ENCODE peak calls at places on chromosomes 6 and 20, in six cellular contexts. H is AG04449, E is fibroblast of pulmonary artery, Q is fibroblast of the aortic adventitia, M is GM06990, S is spleen. L is an unnamed sample.

GRCh38 chr6:43256670-43257664 is 13.7 kb downstream of the TTBK1 start:
- DNase-seq in H (no peak), M (no peak), E (no peak), Q (no peak), S (peak), L (no peak)

GRCh38 chr6:148396926-148397325 is 54.3 kb downstream of the SASH1 start:
- DNase-seq in M (no peak), E (no peak), H (no peak), S (no peak), Q (no peak), L (no peak)

GRCh38 chr6:46876126-46876525 is 45.6 kb downstream of the ADGRF5 start:
- DNase-seq in S (no peak), E (peak), Q (peak), H (no peak), M (no peak), L (peak)

GRCh38 chr20:35991142-35991771 is 22.9 kb downstream of the CNBD2 start:
- DNase-seq in M (no peak), E (peak), S (peak), Q (peak), H (no peak), L (peak)

GRCh38 chr20:23126281-23127061 is 40.3 kb upstream of the CD93 start:
- DNase-seq in S (peak), Q (no peak), H (no peak), M (no peak), E (no peak), L (no peak)

GRCh38 chr6:163169521-163169920 is 245.0 kb upstream of the QKI start:
- DNase-seq in E (no peak), Q (no peak), M (no peak), S (no peak), H (no peak), L (no peak)

GRCh38 chr6:130159876-130160415 is 62.8 kb downstream of the SAMD3 start:
- DNase-seq in H (no peak), Q (peak), E (no peak), M (no peak), S (no peak), L (peak)

GRCh38 chr6:42748241-42748898 is 2.5 kb upstream of the TBCC start:
- DNase-seq in S (no peak), H (no peak), Q (peak), E (peak), M (no peak), L (no peak)

GRCh38 chr20:23050847-23051627 is 1.6 kb upstream of the THBD start:
- DNase-seq in E (peak), H (no peak), M (peak), S (peak), Q (peak), L (peak)

GRCh38 chr6:75788894-75789293 is 39.9 kb downstream of the MYO6 start:
- DNase-seq in M (no peak), S (no peak), H (no peak), Q (no peak), E (no peak), L (no peak)

GRCh38 chr6:94215614-94216013 is 796.3 kb upstream of the EPHA7 start:
- DNase-seq in M (no peak), H (no peak), E (no peak), S (no peak), Q (no peak), L (no peak)

GRCh38 chr6:91482498-91482897 is 895.6 kb upstream of the MAP3K7 start:
- DNase-seq in H (no peak), Q (no peak), E (no peak), M (peak), S (no peak), L (no peak)

GRCh38 chr20:50464026-50464724 is 46.0 kb upstream of the PTPN1 start:
- DNase-seq in M (peak), Q (peak), H (no peak), S (peak), E (peak), L (peak)

GRCh38 chr6:150881911-150882481 is 16.5 kb downstream of the MTHFD1L start:
- DNase-seq in Q (peak), M (no peak), E (peak), S (no peak), H (peak), L (peak)

GRCh38 chr6:163132050-163132750 is 282.3 kb upstream of the QKI start:
- DNase-seq in H (no peak), M (no peak), E (no peak), Q (no peak), S (no peak), L (no peak)

GRCh38 chr6:53062369-53062639 is 2.9 kb upstream of the FBXO9 start:
- DNase-seq in S (no peak), E (no peak), Q (no peak), M (no peak), H (no peak), L (no peak)

GRCh38 chr20:25563362-25563761 is 22.0 kb downstream of the NINL start:
- DNase-seq in H (no peak), Q (no peak), E (no peak), M (no peak), S (no peak), L (no peak)

GRCh38 chr6:23413327-23414203 is 712.5 kb upstream of the NRSN1 start:
- DNase-seq in Q (no peak), H (peak), S (no peak), M (no peak), E (peak), L (peak)

GRCh38 chr6:108699290-108700041 is 138.7 kb downstream of the FOXO3 start:
- DNase-seq in H (no peak), Q (peak), E (peak), M (no peak), S (no peak), L (no peak)

GRCh38 chr20:5714261-5715041 is 35.8 kb upstream of the SHLD1 start:
- DNase-seq in M (peak), S (no peak), H (no peak), Q (no peak), E (peak), L (peak)

GRCh38 chr6:4661391-4661790 is 114.8 kb upstream of the CDYL start:
- DNase-seq in M (no peak), E (no peak), H (no peak), Q (no peak), S (no peak), L (no peak)

GRCh38 chr20:57450419-57450818 is 59.2 kb downstream of the RBM38 start:
- DNase-seq in H (no peak), S (peak), Q (peak), E (peak), M (peak), L (no peak)

GRCh38 chr6:9360881-9361280 is 925.5 kb upstream of the SLC35B3 start:
- DNase-seq in H (no peak), M (no peak), Q (no peak), E (no peak), S (no peak), L (peak)

GRCh38 chr6:79604583-79605037 is 26.5 kb upstream of the SH3BGRL2 start:
- DNase-seq in M (no peak), E (peak), H (no peak), S (no peak), Q (no peak), L (peak)

GRCh38 chr6:85449818-85450577 is at the start of gene NT5E:
- DNase-seq in Q (peak), S (peak), H (no peak), E (peak), M (peak), L (peak)

GRCh38 chr6:12324096-12324495 is 33.9 kb downstream of the EDN1 start:
- DNase-seq in S (no peak), M (no peak), H (peak), E (peak), Q (peak), L (peak)

GRCh38 chr20:14963262-14963663 is 625.9 kb upstream of the FLRT3 start:
- DNase-seq in M (no peak), H (no peak), Q (peak), S (no peak), E (peak), L (peak)

GRCh38 chr20:11204926-11205768 is 531.3 kb upstream of the JAG1 start:
- DNase-seq in S (no peak), Q (peak), H (no peak), M (no peak), E (peak), L (peak)

GRCh38 chr20:54293526-54293925 is 85.6 kb downstream of the PFDN4 start:
- DNase-seq in E (peak), Q (peak), S (no peak), M (no peak), H (no peak), L (no peak)

GRCh38 chr20:45020236-45020886 is 54.0 kb downstream of the STK4 start:
- DNase-seq in Q (no peak), S (no peak), M (no peak), E (no peak), H (no peak), L (no peak)

GRCh38 chr6:85403331-85404015 is 46.4 kb upstream of the NT5E start:
- DNase-seq in H (peak), S (no peak), M (no peak), Q (peak), E (peak), L (peak)

GRCh38 chr20:44911264-44911921 is 1.5 kb downstream of the PABPC1L start:
- DNase-seq in M (peak), E (peak), S (peak), Q (peak), H (no peak), L (peak)

GRCh38 chr20:50369225-50370035 is 140.8 kb upstream of the PTPN1 start:
- DNase-seq in M (no peak), E (no peak), S (no peak), H (no peak), Q (no peak), L (no peak)

GRCh38 chr6:102732908-102733307 is 1339.4 kb downstream of the GRIK2 start:
- DNase-seq in Q (no peak), M (no peak), S (no peak), E (no peak), H (no peak), L (peak)

GRCh38 chr20:53949319-53949839 is 121.0 kb downstream of the BCAS1 start:
- DNase-seq in S (peak), H (peak), M (peak), Q (peak), E (peak), L (peak)

GRCh38 chr20:35776513-35777101 is 4.8 kb downstream of the PHF20 start:
- DNase-seq in Q (peak), H (no peak), M (no peak), E (peak), S (no peak), L (peak)

GRCh38 chr6:45663181-45664180 is 285.7 kb upstream of the SUPT3H start:
- DNase-seq in E (peak), H (no peak), M (no peak), S (no peak), Q (peak), L (no peak)
- H3K4me3 ChIP-seq in E (no peak), H (no peak), M (no peak), S (no peak), Q (peak), L (peak)

GRCh38 chr6:31272856-31273626 is 1.1 kb upstream of the HLA-C start:
- DNase-seq in H (no peak), M (no peak), Q (peak), E (no peak), S (no peak), L (no peak)

GRCh38 chr6:31267504-31268371 is 4.2 kb downstream of the HLA-C start:
- DNase-seq in S (no peak), M (no peak), Q (no peak), E (no peak), H (no peak), L (no peak)

GRCh38 chr6:31272431-31272830 is 539 bp upstream of the HLA-C start:
- DNase-seq in Q (peak), M (no peak), H (no peak), S (no peak), E (peak), L (no peak)

GRCh38 chr6:31271641-31272357 is at the start of gene HLA-C:
- DNase-seq in S (peak), E (peak), H (peak), Q (peak), M (peak), L (peak)

GRCh38 chr6:31270788-31271640 is 878 bp downstream of the HLA-C start:
- DNase-seq in E (peak), Q (peak), M (peak), H (no peak), S (peak), L (peak)
- H3K4me3 ChIP-seq in E (peak), Q (peak), M (peak), H (peak), S (peak), L (peak)

DNA sequence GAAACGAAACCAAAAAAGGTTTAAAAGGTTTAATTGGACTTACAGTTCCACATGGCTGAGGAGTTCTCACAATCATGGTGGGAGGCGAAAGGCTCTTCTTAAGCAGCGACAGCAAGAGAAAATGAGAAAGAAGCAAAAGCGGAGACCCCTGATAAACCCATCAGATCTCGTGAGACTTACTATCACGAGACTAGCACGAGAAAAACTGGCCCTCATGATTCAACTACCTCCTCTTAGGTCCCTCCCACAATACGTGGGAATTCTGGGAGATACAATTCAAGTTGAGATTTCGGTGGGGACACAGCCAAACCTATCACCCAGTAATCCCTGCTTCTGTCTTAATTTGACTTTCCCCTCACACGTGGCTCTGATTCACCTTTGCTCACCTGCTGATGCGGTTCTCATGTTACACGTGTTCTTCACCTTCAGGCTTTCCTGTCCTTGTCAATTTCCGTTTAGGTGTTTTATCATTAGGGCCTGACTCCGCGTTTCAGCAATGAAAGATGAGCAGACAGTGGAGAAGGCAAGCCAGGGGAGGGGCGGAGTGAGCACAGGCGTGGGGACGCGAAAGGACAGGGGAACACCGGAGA is 57.1 kb downstream of the AGPAT4 start:
- DNase-seq in S (no peak), M (no peak), Q (no peak), E (no peak), H (no peak), L (no peak)
- H3K4me3 ChIP-seq in S (no peak), M (no peak), Q (no peak), E (no peak), H (no peak), L (no peak)

GRCh38 chr20:46031701-46032254 is 2.8 kb downstream of the SLC12A5 start:
- DNase-seq in Q (no peak), S (no peak), M (no peak), E (no peak), H (no peak), L (no peak)

GRCh38 chr20:46030290-46031013 is 1.4 kb downstream of the SLC12A5 start:
- DNase-seq in M (no peak), Q (no peak), H (no peak), E (no peak), S (no peak), L (no peak)

GRCh38 chr20:46028772-46029371 is at the start of gene SLC12A5:
- DNase-seq in M (no peak), S (no peak), Q (no peak), H (no peak), E (no peak), L (no peak)

GRCh38 chr20:46034039-46034438 is 5.0 kb downstream of the SLC12A5 start:
- DNase-seq in H (no peak), M (no peak), Q (no peak), S (no peak), E (no peak), L (no peak)

DNA sequence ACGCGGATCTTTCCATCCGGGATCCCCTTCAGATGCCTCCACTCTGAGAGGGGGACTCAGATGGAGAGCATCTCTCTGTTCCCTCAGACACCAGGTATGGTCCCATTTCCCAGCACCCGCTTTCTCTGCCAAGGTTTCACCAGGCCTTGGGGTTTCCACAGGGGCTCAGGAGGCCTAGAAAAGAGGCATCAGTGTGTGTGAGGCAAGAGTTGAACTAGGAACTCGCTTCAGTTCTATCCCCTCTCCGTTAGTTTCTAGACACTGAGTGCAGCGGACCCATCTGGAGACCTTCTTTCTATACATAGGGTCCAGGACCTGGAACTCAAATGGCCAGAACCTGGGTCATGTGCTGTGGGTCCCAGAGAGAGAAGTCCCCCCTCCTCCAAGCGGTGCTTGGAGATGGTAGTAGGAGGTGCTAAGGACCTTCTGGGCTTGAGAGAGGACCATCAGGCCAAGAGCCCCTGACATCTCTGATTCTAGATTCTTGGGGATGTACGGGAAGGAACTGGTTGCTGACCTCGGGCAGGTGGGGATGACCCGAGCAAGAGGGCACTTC is 2.1 kb downstream of the SLC12A5 start:
- DNase-seq in M (no peak), Q (no peak), H (no peak), S (no peak), E (no peak), L (no peak)
- H3K4me3 ChIP-seq in M (no peak), Q (no peak), H (no peak), S (no peak), E (no peak), L (no peak)

DNA sequence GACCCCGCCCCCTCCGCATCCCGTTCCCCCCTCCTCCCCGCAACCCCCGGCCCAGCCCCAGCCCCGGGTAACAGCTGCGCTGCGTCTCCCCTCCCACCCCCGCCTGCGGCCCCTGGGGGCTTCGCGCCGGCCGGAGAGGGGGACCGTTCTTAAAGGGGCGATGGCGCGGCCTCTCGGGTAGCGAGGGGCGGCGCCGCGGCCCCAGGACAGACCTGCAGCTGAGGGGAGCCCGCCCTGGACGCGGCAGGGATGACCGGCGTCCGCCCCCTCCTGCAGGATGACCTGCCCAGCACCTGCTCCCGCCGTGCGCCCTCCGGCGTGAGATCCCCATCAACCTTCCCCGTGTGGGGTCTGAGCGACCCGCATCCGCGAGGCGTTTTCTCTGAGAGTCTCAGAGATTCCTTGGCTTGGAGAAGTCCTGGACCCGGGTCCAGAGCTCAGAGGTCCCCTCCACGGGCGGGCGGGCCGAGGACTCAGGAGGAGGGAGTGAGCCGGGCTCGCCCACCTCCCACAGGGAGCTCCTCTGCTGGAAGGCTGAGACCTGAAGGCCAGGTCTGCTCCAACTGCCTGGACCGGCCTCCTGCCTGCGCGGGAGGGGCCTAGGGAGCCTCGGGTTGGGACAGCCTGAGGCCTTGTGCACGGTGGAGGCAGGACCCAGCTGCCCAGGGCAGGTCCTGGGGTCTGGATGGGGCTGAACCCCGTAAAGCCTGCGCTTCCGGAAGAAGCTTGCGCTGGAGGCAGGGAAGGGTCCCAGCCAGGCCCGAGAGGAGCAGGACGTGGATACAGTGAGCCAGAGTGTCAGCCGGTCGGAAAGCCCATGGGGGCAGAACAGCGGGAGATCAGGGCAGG is 497 bp upstream of the NKAIN4 start:
- DNase-seq in Q (no peak), M (no peak), H (no peak), E (no peak), S (no peak), L (no peak)
- H3K4me3 ChIP-seq in Q (no peak), M (no peak), H (no peak), E (no peak), S (no peak), L (no peak)